ENCODE peak calls at places on chromosomes 4 and X, in seven cellular contexts. T is GM13976, W is neural crest cell, B is T1000, K is transverse colon, D is brain microvascular endothelial cell, Q is NAMALWA. M is an unnamed sample.

GRCh38 chr4:181538435-181538834 is 704.8 kb upstream of the TENM3 start:
- DNase-seq in T (no peak), W (no peak), B (no peak), K (peak; percentile 13), D (no peak), Q (no peak), M (no peak)

GRCh38 chrX:118780509-118780908 is 43.1 kb upstream of the ZCCHC12 start:
- DNase-seq in T (no peak), W (no peak), B (no peak), K (no peak), D (no peak), Q (no peak), M (no peak)

GRCh38 chr4:1295405-1296055 is 5.8 kb downstream of the MAEA start:
- DNase-seq in T (no peak), W (no peak), B (no peak), K (no peak), D (no peak), Q (no peak), M (no peak)

GRCh38 chrX:39633293-39633692 is 464.5 kb downstream of the BCOR start:
- DNase-seq in T (no peak), W (no peak), B (peak; percentile 1), K (no peak), D (peak; percentile 9), Q (no peak), M (no peak)

GRCh38 chr4:101277661-101278060 is 69.7 kb downstream of the PPP3CA start:
- DNase-seq in T (no peak), W (no peak), B (no peak), K (no peak), D (peak; percentile 47), Q (no peak), M (peak; percentile 24)

GRCh38 chr4:123474817-123475216 is 78.2 kb downstream of the SPRY1 start:
- DNase-seq in T (no peak), W (no peak), B (no peak), K (no peak), D (no peak), Q (no peak), M (no peak)

GRCh38 chr4:23904639-23905061 is 14.8 kb upstream of the PPARGC1A start:
- DNase-seq in T (no peak), W (no peak), B (no peak), K (no peak), D (no peak), Q (no peak), M (no peak)

GRCh38 chrX:54043084-54043483 is 1.2 kb downstream of the PHF8 start:
- DNase-seq in T (no peak), W (no peak), B (no peak), K (no peak), D (no peak), Q (peak; percentile 26), M (no peak)

GRCh38 chr4:8913858-8914460 is 42.3 kb upstream of the HMX1 start:
- DNase-seq in T (peak; percentile 16), W (no peak), B (no peak), K (no peak), D (no peak), Q (no peak), M (no peak)

GRCh38 chrX:1011632-1012283 is 200.7 kb downstream of the CRLF2 start:
- DNase-seq in T (no peak), W (no peak), B (no peak), K (no peak), D (no peak), Q (no peak), M (no peak)

GRCh38 chr4:121070274-121070673 is 2.1 kb downstream of the NDNF start:
- DNase-seq in T (no peak), W (no peak), B (no peak), K (peak; percentile 11), D (no peak), Q (no peak), M (no peak)

GRCh38 chrX:122421434-122422121 is 762.5 kb upstream of the GRIA3 start:
- DNase-seq in T (no peak), W (no peak), B (no peak), K (no peak), D (no peak), Q (no peak), M (peak; percentile 25)

GRCh38 chrX:105190252-105190853 is 30.1 kb downstream of the TEX13A start:
- DNase-seq in T (peak; percentile 17), W (peak; percentile 30), B (no peak), K (peak; percentile 10), D (peak; percentile 40), Q (peak; percentile 34), M (peak; percentile 40)

GRCh38 chrX:113833656-113834055 is 750.2 kb upstream of the HTR2C start:
- DNase-seq in T (no peak), W (no peak), B (no peak), K (no peak), D (no peak), Q (no peak), M (peak; percentile 61)

GRCh38 chr4:10661047-10661446 is 23.5 kb downstream of the CLNK start:
- DNase-seq in T (no peak), W (no peak), B (no peak), K (no peak), D (no peak), Q (no peak), M (peak; percentile 45)

GRCh38 chrX:109390556-109390955 is 91.3 kb downstream of the GUCY2F start:
- DNase-seq in T (no peak), W (no peak), B (no peak), K (no peak), D (no peak), Q (no peak), M (no peak)

GRCh38 chr4:41418444-41418843 is 119.5 kb upstream of the LIMCH1 start:
- DNase-seq in T (no peak), W (no peak), B (no peak), K (peak; percentile 9), D (no peak), Q (no peak), M (peak; percentile 92)

GRCh38 chr4:646460-646859 is 21.1 kb downstream of the PDE6B start:
- DNase-seq in T (no peak), W (no peak), B (no peak), K (no peak), D (no peak), Q (no peak), M (no peak)

GRCh38 chrX:42119076-42119475 is 195.7 kb upstream of the CASK start:
- DNase-seq in T (no peak), W (no peak), B (peak; percentile 10), K (no peak), D (peak; percentile 76), Q (no peak), M (no peak)

GRCh38 chrX:106404512-106404911 is 207.3 kb upstream of the RADX start:
- DNase-seq in T (no peak), W (no peak), B (no peak), K (no peak), D (peak; percentile 15), Q (peak; percentile 2), M (peak; percentile 21)

GRCh38 chr4:127965803-127966175 is 583 bp downstream of the ABHD18 start:
- DNase-seq in T (peak; percentile 80), W (no peak), B (no peak), K (peak; percentile 70), D (peak; percentile 14), Q (peak; percentile 85), M (peak; percentile 44)

GRCh38 chr4:8117278-8117682 is 41.3 kb downstream of the ABLIM2 start:
- DNase-seq in T (no peak), W (no peak), B (no peak), K (peak; percentile 68), D (peak; percentile 37), Q (peak; percentile 98), M (no peak)

GRCh38 chr4:70676554-70677090 is 10.3 kb upstream of the JCHAIN start:
- DNase-seq in T (no peak), W (no peak), B (no peak), K (no peak), D (no peak), Q (peak; percentile 51), M (no peak)

GRCh38 chr4:121375262-121375661 is 5.6 kb downstream of the QRFPR start:
- DNase-seq in T (no peak), W (no peak), B (no peak), K (no peak), D (no peak), Q (no peak), M (no peak)

GRCh38 chrX:11557120-11557519 is 108.6 kb downstream of the ARHGAP6 start:
- DNase-seq in T (no peak), W (no peak), B (no peak), K (no peak), D (peak; percentile 45), Q (no peak), M (peak; percentile 31)

GRCh38 chr4:3615386-3616286 is 83.4 kb upstream of the LRPAP1 start:
- DNase-seq in T (no peak), W (no peak), B (no peak), K (no peak), D (no peak), Q (no peak), M (no peak)

GRCh38 chrX:4764888-4765287 is 1051.4 kb upstream of the PRKX start:
- DNase-seq in T (no peak), W (no peak), B (no peak), K (no peak), D (no peak), Q (no peak), M (no peak)

GRCh38 chr4:10622728-10623127 is 61.8 kb downstream of the CLNK start:
- DNase-seq in T (peak; percentile 63), W (no peak), B (no peak), K (no peak), D (no peak), Q (peak; percentile 34), M (peak; percentile 44)

GRCh38 chr4:73019462-73020047 is 50.0 kb downstream of the COX18 start:
- DNase-seq in T (peak; percentile 41), W (peak; percentile 4), B (no peak), K (no peak), D (peak; percentile 49), Q (peak; percentile 61), M (peak; percentile 85)

GRCh38 chrX:46407036-46407752 is 138.0 kb downstream of the ZNF674 start:
- DNase-seq in T (no peak), W (no peak), B (no peak), K (no peak), D (no peak), Q (no peak), M (no peak)

GRCh38 chr4:160562661-160563060 is 1459.8 kb downstream of the RAPGEF2 start:
- DNase-seq in T (no peak), W (no peak), B (no peak), K (no peak), D (no peak), Q (no peak), M (no peak)

GRCh38 chr4:185165605-185166063 is 22.6 kb downstream of the SLC25A4 start:
- DNase-seq in T (peak; percentile 53), W (no peak), B (no peak), K (no peak), D (peak; percentile 74), Q (no peak), M (no peak)